ENCODE peak calls at places on chromosomes 4 and X, in six cellular contexts. One of them, this sample, is unnamed.

GRCh38 chr4:38803833-38804653 is 548 bp downstream of the TLR1 start:
- DNase-seq in upper lobe of left lung: no peak
- DNase-seq in gastrocnemius medialis: no peak
- DNase-seq in A549: no peak
- DNase-seq in IMR-90: no peak
- DNase-seq in stomach: no peak
- DNase-seq in this sample: no peak

GRCh38 chr4:112861378-112862317 is 187.8 kb upstream of the ANK2 start:
- DNase-seq in gastrocnemius medialis: no peak
- DNase-seq in upper lobe of left lung: no peak
- DNase-seq in IMR-90: no peak
- DNase-seq in stomach: no peak
- DNase-seq in A549: no peak
- DNase-seq in this sample: no peak

GRCh38 chr4:96593422-96593821 is 753.5 kb downstream of the PDHA2 start:
- DNase-seq in upper lobe of left lung: no peak
- DNase-seq in gastrocnemius medialis: no peak
- DNase-seq in A549: no peak
- DNase-seq in stomach: peak
- DNase-seq in IMR-90: no peak
- DNase-seq in this sample: no peak

GRCh38 chr4:17511041-17511949 is 595 bp downstream of the QDPR start:
- DNase-seq in A549: peak
- DNase-seq in gastrocnemius medialis: peak
- DNase-seq in stomach: peak
- DNase-seq in IMR-90: peak
- DNase-seq in upper lobe of left lung: peak
- DNase-seq in this sample: peak

GRCh38 chr4:152427971-152428370 is 107.9 kb downstream of the FBXW7 start:
- DNase-seq in IMR-90: no peak
- DNase-seq in stomach: no peak
- DNase-seq in A549: no peak
- DNase-seq in upper lobe of left lung: no peak
- DNase-seq in gastrocnemius medialis: no peak
- DNase-seq in this sample: no peak

GRCh38 chr4:40240040-40240653 is 43.3 kb downstream of the RHOH start:
- DNase-seq in stomach: no peak
- DNase-seq in IMR-90: peak
- DNase-seq in A549: no peak
- DNase-seq in gastrocnemius medialis: no peak
- DNase-seq in upper lobe of left lung: no peak
- DNase-seq in this sample: no peak

GRCh38 chr4:153573881-153574807 is 108.0 kb downstream of the TMEM131L start:
- DNase-seq in stomach: peak
- DNase-seq in upper lobe of left lung: peak
- DNase-seq in A549: peak
- DNase-seq in gastrocnemius medialis: peak
- DNase-seq in IMR-90: peak
- DNase-seq in this sample: peak

GRCh38 chr4:158530391-158530790 is 8.7 kb downstream of the RXFP1 start:
- DNase-seq in upper lobe of left lung: no peak
- DNase-seq in A549: no peak
- DNase-seq in gastrocnemius medialis: no peak
- DNase-seq in IMR-90: peak
- DNase-seq in stomach: no peak
- DNase-seq in this sample: no peak

GRCh38 chrX:9788908-9789307 is 2.7 kb downstream of the SHROOM2 start:
- DNase-seq in stomach: peak
- DNase-seq in IMR-90: peak
- DNase-seq in A549: no peak
- DNase-seq in upper lobe of left lung: peak
- DNase-seq in gastrocnemius medialis: no peak
- DNase-seq in this sample: no peak

GRCh38 chr4:157984285-157984911 is 188.4 kb downstream of the GASK1B start:
- DNase-seq in A549: no peak
- DNase-seq in upper lobe of left lung: no peak
- DNase-seq in gastrocnemius medialis: no peak
- DNase-seq in stomach: no peak
- DNase-seq in IMR-90: no peak
- DNase-seq in this sample: no peak

GRCh38 chr4:109009909-109010308 is 247.1 kb upstream of the ETNPPL start:
- DNase-seq in upper lobe of left lung: no peak
- DNase-seq in A549: no peak
- DNase-seq in gastrocnemius medialis: no peak
- DNase-seq in stomach: no peak
- DNase-seq in IMR-90: peak
- DNase-seq in this sample: no peak

GRCh38 chrX:13226214-13226613 is 93.6 kb downstream of the ATXN3L start:
- DNase-seq in stomach: no peak
- DNase-seq in A549: no peak
- DNase-seq in IMR-90: no peak
- DNase-seq in upper lobe of left lung: no peak
- DNase-seq in gastrocnemius medialis: no peak
- DNase-seq in this sample: no peak

GRCh38 chr4:85879518-85879917 is 404.6 kb downstream of the ARHGAP24 start:
- DNase-seq in upper lobe of left lung: no peak
- DNase-seq in A549: no peak
- DNase-seq in IMR-90: no peak
- DNase-seq in gastrocnemius medialis: no peak
- DNase-seq in stomach: no peak
- DNase-seq in this sample: no peak

GRCh38 chrX:38987135-38987780 is 186.0 kb downstream of the MID1IP1 start:
- DNase-seq in upper lobe of left lung: no peak
- DNase-seq in A549: no peak
- DNase-seq in gastrocnemius medialis: no peak
- DNase-seq in IMR-90: peak
- DNase-seq in stomach: no peak
- DNase-seq in this sample: no peak

GRCh38 chr4:40553995-40554394 is 75.7 kb downstream of the RBM47 start:
- DNase-seq in gastrocnemius medialis: no peak
- DNase-seq in IMR-90: no peak
- DNase-seq in A549: no peak
- DNase-seq in stomach: no peak
- DNase-seq in upper lobe of left lung: peak
- DNase-seq in this sample: peak

GRCh38 chr4:17280266-17280665 is 231.6 kb downstream of the QDPR start:
- DNase-seq in IMR-90: no peak
- DNase-seq in upper lobe of left lung: no peak
- DNase-seq in A549: no peak
- DNase-seq in stomach: no peak
- DNase-seq in gastrocnemius medialis: no peak
- DNase-seq in this sample: no peak

GRCh38 chrX:33183366-33183765 is 28.0 kb downstream of the DMD start:
- DNase-seq in stomach: peak
- DNase-seq in upper lobe of left lung: peak
- DNase-seq in gastrocnemius medialis: peak
- DNase-seq in A549: no peak
- DNase-seq in IMR-90: peak
- DNase-seq in this sample: no peak

GRCh38 chrX:115350696-115351408 is 61.3 kb downstream of the LUZP4 start:
- DNase-seq in IMR-90: no peak
- DNase-seq in stomach: no peak
- DNase-seq in gastrocnemius medialis: no peak
- DNase-seq in A549: no peak
- DNase-seq in upper lobe of left lung: no peak
- DNase-seq in this sample: no peak

GRCh38 chr4:76897522-76898384 is at the start of gene SOWAHB:
- DNase-seq in stomach: peak
- DNase-seq in A549: peak
- DNase-seq in gastrocnemius medialis: no peak
- DNase-seq in IMR-90: no peak
- DNase-seq in upper lobe of left lung: peak
- DNase-seq in this sample: no peak

GRCh38 chr4:111641813-111642579 is 503.3 kb upstream of the FAM241A start:
- DNase-seq in stomach: peak
- DNase-seq in A549: peak
- DNase-seq in gastrocnemius medialis: peak
- DNase-seq in upper lobe of left lung: peak
- DNase-seq in IMR-90: peak
- DNase-seq in this sample: no peak

DNA sequence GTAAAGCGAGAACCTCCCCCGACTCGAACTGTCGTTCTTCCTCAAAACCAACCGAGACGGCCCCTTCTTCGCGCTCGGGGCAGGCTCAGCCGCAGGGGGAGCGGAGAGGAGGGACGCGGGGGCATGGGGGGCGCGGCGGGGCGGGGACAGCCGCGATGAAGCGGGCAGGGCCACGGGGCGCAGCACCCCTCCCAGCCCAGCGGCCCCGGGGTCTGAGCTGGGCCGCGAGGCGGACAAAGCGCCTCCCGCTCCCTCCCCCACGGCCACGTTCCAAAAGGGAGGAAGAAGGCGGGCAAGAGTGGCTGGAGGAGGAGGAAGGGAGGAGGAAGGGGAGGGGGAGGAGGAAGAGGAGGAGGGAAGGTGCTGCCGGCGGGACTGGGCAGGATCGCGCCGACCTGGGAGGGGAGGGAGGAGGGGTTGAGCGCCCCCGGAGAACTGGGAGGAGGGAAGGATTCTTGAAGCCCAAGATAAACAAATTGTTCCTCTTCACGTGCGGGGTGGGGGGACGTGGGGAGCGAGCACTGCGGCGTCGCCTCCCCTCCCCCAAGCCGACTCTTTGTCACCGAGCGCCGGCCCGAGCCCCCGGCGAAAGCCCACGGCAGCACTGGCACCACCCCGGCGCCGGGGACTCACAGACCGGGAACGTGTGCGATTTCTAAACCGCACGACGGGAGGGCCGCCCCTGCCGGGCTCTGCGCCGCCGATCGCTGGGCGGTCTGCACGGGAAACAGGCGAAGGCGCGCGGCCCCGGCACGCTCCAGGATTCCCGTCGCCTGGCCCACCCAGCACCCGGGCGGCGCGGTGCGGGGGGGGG is 2.9 kb downstream of the MAML3 start:
- DNase-seq in gastrocnemius medialis: peak
- DNase-seq in stomach: peak
- DNase-seq in upper lobe of left lung: peak
- DNase-seq in A549: peak
- DNase-seq in IMR-90: peak
- DNase-seq in this sample: peak
- TF ChIP-seq POLR2A in gastrocnemius medialis: peak
- TF ChIP-seq POLR2A in stomach: no peak
- TF ChIP-seq POLR2A in upper lobe of left lung: no peak
- TF ChIP-seq POLR2A in A549: peak
- TF ChIP-seq POLR2A in IMR-90: peak
- TF ChIP-seq POLR2A in this sample: no peak

GRCh38 chrX:136766785-136767103 is 14.0 kb downstream of the ARHGEF6 start:
- DNase-seq in upper lobe of left lung: no peak
- DNase-seq in stomach: no peak
- DNase-seq in gastrocnemius medialis: no peak
- DNase-seq in A549: no peak
- DNase-seq in IMR-90: no peak
- DNase-seq in this sample: peak

GRCh38 chrX:136768469-136769084 is 12.2 kb downstream of the ARHGEF6 start:
- DNase-seq in IMR-90: peak
- DNase-seq in A549: no peak
- DNase-seq in stomach: no peak
- DNase-seq in gastrocnemius medialis: peak
- DNase-seq in upper lobe of left lung: peak
- DNase-seq in this sample: no peak

GRCh38 chrX:136764206-136764605 is 16.5 kb downstream of the ARHGEF6 start:
- DNase-seq in gastrocnemius medialis: no peak
- DNase-seq in stomach: no peak
- DNase-seq in upper lobe of left lung: no peak
- DNase-seq in A549: no peak
- DNase-seq in IMR-90: no peak
- DNase-seq in this sample: no peak

GRCh38 chrX:136765957-136766356 is 14.8 kb downstream of the ARHGEF6 start:
- DNase-seq in gastrocnemius medialis: no peak
- DNase-seq in IMR-90: no peak
- DNase-seq in upper lobe of left lung: no peak
- DNase-seq in A549: no peak
- DNase-seq in stomach: no peak
- DNase-seq in this sample: no peak

GRCh38 chrX:136767104-136767941 is 13.4 kb downstream of the ARHGEF6 start:
- DNase-seq in gastrocnemius medialis: peak
- DNase-seq in stomach: peak
- DNase-seq in A549: peak
- DNase-seq in upper lobe of left lung: peak
- DNase-seq in IMR-90: peak
- DNase-seq in this sample: peak
- H3K27ac ChIP-seq in gastrocnemius medialis: peak
- H3K27ac ChIP-seq in stomach: peak
- H3K27ac ChIP-seq in A549: peak
- H3K27ac ChIP-seq in upper lobe of left lung: peak
- H3K27ac ChIP-seq in IMR-90: peak
- H3K27ac ChIP-seq in this sample: peak

GRCh38 chr4:55358668-55359067 is 12.6 kb downstream of the SRD5A3 start:
- DNase-seq in A549: no peak
- DNase-seq in stomach: no peak
- DNase-seq in upper lobe of left lung: no peak
- DNase-seq in gastrocnemius medialis: no peak
- DNase-seq in IMR-90: peak
- DNase-seq in this sample: no peak

GRCh38 chr4:55354648-55355047 is 8.6 kb downstream of the SRD5A3 start:
- DNase-seq in A549: no peak
- DNase-seq in stomach: no peak
- DNase-seq in IMR-90: no peak
- DNase-seq in gastrocnemius medialis: no peak
- DNase-seq in upper lobe of left lung: no peak
- DNase-seq in this sample: no peak

GRCh38 chr4:55358246-55358645 is 12.2 kb downstream of the SRD5A3 start:
- DNase-seq in gastrocnemius medialis: no peak
- DNase-seq in upper lobe of left lung: no peak
- DNase-seq in stomach: no peak
- DNase-seq in IMR-90: no peak
- DNase-seq in A549: no peak
- DNase-seq in this sample: no peak

GRCh38 chr4:55356991-55357461 is 11.0 kb downstream of the SRD5A3 start:
- DNase-seq in upper lobe of left lung: peak
- DNase-seq in gastrocnemius medialis: no peak
- DNase-seq in stomach: no peak
- DNase-seq in A549: no peak
- DNase-seq in IMR-90: peak
- DNase-seq in this sample: no peak

GRCh38 chr4:55355555-55355954 is 9.5 kb downstream of the SRD5A3 start:
- DNase-seq in IMR-90: no peak
- DNase-seq in stomach: no peak
- DNase-seq in upper lobe of left lung: no peak
- DNase-seq in A549: no peak
- DNase-seq in gastrocnemius medialis: no peak
- DNase-seq in this sample: no peak
- TF ChIP-seq POLR2A in IMR-90: no peak
- TF ChIP-seq POLR2A in stomach: no peak
- TF ChIP-seq POLR2A in upper lobe of left lung: no peak
- TF ChIP-seq POLR2A in A549: no peak
- TF ChIP-seq POLR2A in gastrocnemius medialis: no peak
- TF ChIP-seq POLR2A in this sample: no peak

DNA sequence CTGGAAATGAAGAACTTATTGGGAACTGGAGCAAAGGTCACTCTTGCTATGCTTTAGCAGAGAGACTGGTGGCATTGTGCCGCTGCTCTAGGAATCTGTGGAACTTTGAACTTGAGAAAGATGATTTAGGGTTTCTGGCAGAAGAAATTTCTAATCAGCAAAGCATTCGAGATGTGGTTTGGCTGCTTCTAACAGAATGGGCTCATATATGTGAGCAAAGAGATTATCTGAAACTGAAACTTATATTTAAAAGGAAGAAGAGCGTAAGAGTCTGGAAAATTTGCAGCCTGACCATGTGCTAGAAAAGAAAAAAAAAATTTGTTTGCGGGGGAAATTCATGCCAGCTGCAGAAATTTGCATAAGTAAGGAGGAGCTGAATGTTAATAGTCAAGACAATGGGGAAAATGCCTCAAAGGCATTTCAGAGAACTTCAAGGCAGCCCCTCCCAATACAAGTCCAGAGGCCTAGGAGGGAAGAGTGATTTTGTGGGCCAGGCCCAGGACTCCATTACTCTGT is 35.9 kb upstream of the PAPSS1 start:
- DNase-seq in gastrocnemius medialis: no peak
- DNase-seq in IMR-90: peak
- DNase-seq in stomach: no peak
- DNase-seq in upper lobe of left lung: no peak
- DNase-seq in A549: no peak
- DNase-seq in this sample: no peak
- H3K27ac ChIP-seq in gastrocnemius medialis: no peak
- H3K27ac ChIP-seq in IMR-90: no peak
- H3K27ac ChIP-seq in stomach: no peak
- H3K27ac ChIP-seq in upper lobe of left lung: no peak
- H3K27ac ChIP-seq in A549: no peak
- H3K27ac ChIP-seq in this sample: peak

This sample was measured in heart left ventricle.